ENCODE peak calls at places on chromosomes 5 and 9, in nine cellular contexts. A, K, V, F, Q, D, S, T and N are unnamed samples.

GRCh38 chr5:171899792-171900191 is 106.6 kb downstream of the FBXW11 start:
- DNase-seq in A (no peak), K (no peak), V (no peak), F (peak), Q (no peak), D (no peak), S (no peak), T (no peak), N (no peak)

GRCh38 chr5:61084658-61085057 is 77.6 kb downstream of the SMIM15 start:
- DNase-seq in A (no peak), K (no peak), V (no peak), F (no peak), Q (no peak), D (no peak), S (no peak), T (no peak), N (no peak)

GRCh38 chr5:154215531-154215930 is 25.0 kb downstream of the GALNT10 start:
- DNase-seq in A (no peak), K (no peak), V (no peak), F (no peak), Q (no peak), D (no peak), S (no peak), T (no peak), N (no peak)

GRCh38 chr9:27188426-27188825 is 79.4 kb downstream of the TEK start:
- DNase-seq in A (no peak), K (no peak), V (no peak), F (no peak), Q (no peak), D (no peak), S (no peak), T (no peak), N (no peak)

GRCh38 chr9:32571969-32572899 is 725 bp downstream of the NDUFB6 start:
- DNase-seq in A (peak), K (peak), V (peak), F (peak), Q (peak), D (peak), S (peak), T (peak), N (no peak)

GRCh38 chr9:22817181-22817580 is 370.6 kb downstream of the DMRTA1 start:
- DNase-seq in A (no peak), K (no peak), V (no peak), F (no peak), Q (no peak), D (no peak), S (no peak), T (no peak), N (no peak)

GRCh38 chr5:111734013-111734412 is 23.0 kb downstream of the NREP start:
- DNase-seq in A (no peak), K (no peak), V (no peak), F (no peak), Q (no peak), D (no peak), S (no peak), T (no peak), N (no peak)

GRCh38 chr9:18299449-18299848 is 174.5 kb upstream of the ADAMTSL1 start:
- DNase-seq in A (no peak), K (no peak), V (no peak), F (no peak), Q (no peak), D (no peak), S (no peak), T (no peak), N (no peak)

GRCh38 chr5:128498844-128499455 is 39.1 kb downstream of the FBN2 start:
- DNase-seq in A (no peak), K (peak), V (no peak), F (peak), Q (no peak), D (no peak), S (peak), T (no peak), N (no peak)

DNA sequence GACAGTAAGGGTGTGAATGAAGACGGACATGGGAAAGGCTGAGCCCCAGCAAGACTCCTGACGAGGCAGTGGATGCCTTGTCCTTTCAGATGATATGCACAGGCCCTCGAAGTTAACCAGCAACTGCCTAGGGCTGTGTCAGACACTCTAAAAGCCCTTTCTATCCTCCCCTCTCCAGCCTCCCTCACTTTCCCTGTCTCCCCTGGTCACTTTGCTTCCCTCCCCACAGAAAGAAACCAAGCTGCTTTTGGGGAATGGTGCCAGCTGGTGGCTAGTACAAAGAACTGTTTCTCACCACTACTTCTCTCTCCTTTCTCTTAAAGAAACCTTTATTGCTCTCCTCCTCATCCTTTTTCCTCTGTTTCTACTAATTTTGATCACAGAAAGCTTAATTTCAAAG is 21.4 kb downstream of the LHFPL2 start:
- DNase-seq in A (no peak), K (no peak), V (no peak), F (no peak), Q (no peak), D (no peak), S (no peak), T (no peak), N (no peak)
- TF ChIP-seq CTCF in A (peak), K (no peak), V (peak), F (peak), Q (no peak), D (peak), S (no peak), T (peak), N (no peak)

DNA sequence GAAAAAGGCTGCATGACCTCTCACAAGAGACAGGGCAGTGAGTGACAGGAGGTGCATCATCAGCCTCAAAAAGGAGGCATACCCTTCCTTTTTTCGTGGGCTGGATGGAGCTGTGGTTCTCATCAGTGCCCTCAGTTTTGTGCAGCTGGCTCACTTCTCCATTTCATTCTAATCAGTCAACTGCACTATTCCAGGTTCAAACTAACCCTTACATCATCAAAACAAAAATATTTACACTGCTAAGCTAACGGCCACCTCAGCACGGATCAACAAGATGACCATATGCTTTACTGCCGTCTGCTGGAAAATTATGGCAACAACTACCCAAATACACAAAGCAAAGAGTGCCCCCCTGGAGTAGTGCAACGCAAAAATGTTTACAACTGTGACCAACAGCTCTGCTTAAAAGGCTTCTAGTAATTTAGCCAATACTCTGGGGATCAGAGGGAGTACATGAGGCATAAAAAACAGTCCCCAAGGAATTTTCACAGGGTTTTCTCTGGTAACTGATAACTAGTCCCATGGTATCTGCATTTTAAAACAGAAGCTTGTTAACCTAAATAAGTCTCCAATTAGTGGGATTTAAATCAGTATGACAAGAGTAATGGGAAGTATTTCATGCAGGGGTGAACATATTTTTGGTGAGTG is 10.8 kb downstream of the KCNV2 start:
- DNase-seq in A (no peak), K (peak), V (peak), F (peak), Q (no peak), D (no peak), S (peak), T (no peak), N (no peak)
- TF ChIP-seq CTCF in A (peak), K (peak), V (peak), F (peak), Q (peak), D (peak), S (peak), T (peak), N (peak)

GRCh38 chr5:139371482-139372435 is 11.3 kb downstream of the SLC23A1 start:
- DNase-seq in A (no peak), K (no peak), V (no peak), F (no peak), Q (peak), D (no peak), S (no peak), T (no peak), N (no peak)

GRCh38 chr5:139364466-139364865 is 18.6 kb downstream of the SLC23A1 start:
- DNase-seq in A (no peak), K (no peak), V (no peak), F (no peak), Q (no peak), D (no peak), S (no peak), T (no peak), N (no peak)

GRCh38 chr5:139369181-139369580 is 13.9 kb downstream of the SLC23A1 start:
- DNase-seq in A (no peak), K (no peak), V (no peak), F (no peak), Q (no peak), D (no peak), S (no peak), T (no peak), N (no peak)

GRCh38 chr5:139363937-139364336 is 19.2 kb downstream of the SLC23A1 start:
- DNase-seq in A (no peak), K (no peak), V (no peak), F (no peak), Q (no peak), D (no peak), S (no peak), T (no peak), N (no peak)

DNA sequence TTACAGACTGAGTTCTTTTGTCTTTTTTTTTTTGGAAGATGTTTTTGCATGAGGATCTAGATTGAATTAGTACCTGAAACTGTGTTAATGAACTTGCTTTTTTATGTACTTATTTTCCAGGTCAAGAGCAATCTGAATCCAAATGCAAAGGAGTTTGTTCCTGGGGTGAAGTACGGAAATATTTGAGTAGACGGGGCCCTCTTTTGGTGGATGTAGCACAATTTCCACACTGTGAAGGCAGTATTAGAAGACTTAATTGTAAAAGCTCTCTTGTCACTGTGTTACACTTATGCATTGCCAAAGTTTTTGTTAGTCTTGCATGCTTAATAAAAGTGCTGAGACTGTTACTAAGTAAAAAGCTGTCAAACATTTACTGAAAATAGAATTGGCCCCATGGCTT is 14.5 kb downstream of the SLC23A1 start:
- DNase-seq in A (no peak), K (no peak), V (no peak), F (no peak), Q (no peak), D (no peak), S (no peak), T (no peak), N (no peak)
- TF ChIP-seq CTCF in A (no peak), K (no peak), V (no peak), F (peak), Q (no peak), D (peak), S (no peak), T (no peak), N (no peak)

GRCh38 chr5:173496129-173496882 is 120.1 kb downstream of the BOD1 start:
- DNase-seq in A (no peak), K (no peak), V (peak), F (no peak), Q (no peak), D (no peak), S (no peak), T (peak), N (no peak)
- TF ChIP-seq CTCF in A (no peak), K (no peak), V (no peak), F (no peak), Q (no peak), D (no peak), S (no peak), T (peak), N (no peak)

DNA sequence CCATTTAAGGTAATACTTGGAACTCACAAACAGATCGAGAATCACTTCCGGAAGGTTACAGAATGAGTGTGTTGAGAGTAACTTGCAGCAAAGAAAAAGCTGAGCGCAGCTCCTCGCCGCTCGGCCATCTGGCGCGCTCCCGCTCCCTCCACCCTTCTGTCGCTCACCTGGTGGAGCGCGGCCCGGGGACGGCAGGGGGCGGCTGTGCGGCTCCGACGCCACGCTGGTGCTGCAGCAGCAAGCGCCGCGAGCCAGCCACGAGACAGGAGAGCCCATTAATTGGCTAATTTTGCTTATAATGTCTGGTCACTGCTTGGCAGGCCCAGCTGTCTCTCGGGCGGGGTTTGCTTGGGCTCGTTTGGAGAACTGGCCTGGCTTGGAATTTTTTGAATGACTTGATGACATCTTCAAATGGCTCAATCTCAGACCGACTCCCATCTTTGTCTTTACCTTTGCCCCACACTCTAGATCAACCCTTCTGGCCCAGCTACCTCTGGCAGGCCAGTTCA is 601.8 kb downstream of the CCDC171 start:
- DNase-seq in A (no peak), K (peak), V (peak), F (peak), Q (no peak), D (no peak), S (no peak), T (peak), N (no peak)
- TF ChIP-seq CTCF in A (peak), K (peak), V (peak), F (peak), Q (no peak), D (no peak), S (no peak), T (peak), N (peak)

GRCh38 chr9:34179528-34180138 is 790 bp downstream of the UBAP1 start:
- DNase-seq in A (no peak), K (no peak), V (no peak), F (no peak), Q (no peak), D (peak), S (peak), T (no peak), N (no peak)

GRCh38 chr9:34177906-34178697 is 741 bp upstream of the UBAP1 start:
- DNase-seq in A (no peak), K (no peak), V (no peak), F (peak), Q (no peak), D (no peak), S (no peak), T (no peak), N (no peak)

GRCh38 chr9:34176089-34176488 is 2.8 kb upstream of the UBAP1 start:
- DNase-seq in A (no peak), K (no peak), V (no peak), F (no peak), Q (no peak), D (peak), S (no peak), T (no peak), N (no peak)

DNA sequence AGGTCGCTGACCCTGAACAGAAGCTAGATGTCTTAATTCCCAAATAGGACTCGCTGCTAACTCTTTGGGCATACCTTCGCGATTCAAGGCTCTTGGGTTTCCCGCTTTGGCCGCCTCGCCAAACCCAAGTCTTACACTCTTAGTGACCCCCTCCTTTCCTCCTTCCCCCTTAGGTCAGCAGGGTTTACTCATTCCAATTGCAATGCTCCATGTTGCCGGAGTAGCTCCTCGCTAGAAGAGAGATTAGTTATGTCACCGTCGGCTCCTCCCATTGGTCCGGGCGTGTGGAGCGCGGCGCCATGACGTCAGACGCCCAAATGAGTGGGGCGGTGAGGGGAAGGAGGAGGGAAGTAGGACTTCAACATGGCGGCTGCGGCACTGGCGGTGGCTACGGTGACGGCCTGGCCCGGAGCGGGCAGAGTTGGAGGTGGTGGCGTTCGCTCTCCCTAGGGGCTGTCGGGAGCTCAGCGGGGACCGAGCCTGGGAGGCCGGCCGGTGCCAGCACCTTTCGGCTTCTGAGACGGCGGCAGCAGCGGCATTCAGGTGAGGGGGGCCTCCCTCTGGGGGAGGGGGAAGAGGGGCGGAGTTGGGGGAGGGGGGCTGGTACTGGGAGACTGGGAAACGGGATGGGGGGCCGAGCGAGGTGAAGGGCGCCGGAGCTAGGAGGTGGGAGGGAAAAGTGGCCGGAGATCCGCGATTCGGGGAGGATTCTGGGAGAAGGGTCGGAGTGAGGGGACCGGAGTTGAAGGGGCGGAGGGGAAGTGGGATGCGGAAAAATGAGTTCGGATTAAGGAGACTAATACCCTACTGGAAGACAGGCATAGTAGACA is at the start of gene UBAP1:
- DNase-seq in A (peak), K (peak), V (peak), F (peak), Q (peak), D (peak), S (peak), T (peak), N (peak)
- TF ChIP-seq CTCF in A (peak), K (no peak), V (peak), F (no peak), Q (no peak), D (no peak), S (no peak), T (peak), N (no peak)

GRCh38 chr9:7186175-7186574 is 428.4 kb downstream of the KDM4C start:
- DNase-seq in A (no peak), K (no peak), V (no peak), F (peak), Q (no peak), D (no peak), S (no peak), T (no peak), N (no peak)
- TF ChIP-seq CTCF in A (peak), K (no peak), V (peak), F (peak), Q (peak), D (peak), S (peak), T (peak), N (no peak)

GRCh38 chr5:78984020-78984610 is 995 bp downstream of the ARSB start:
- DNase-seq in A (no peak), K (no peak), V (no peak), F (peak), Q (no peak), D (no peak), S (peak), T (no peak), N (no peak)

GRCh38 chr5:78989080-78989479 is 4.0 kb upstream of the ARSB start:
- DNase-seq in A (no peak), K (no peak), V (no peak), F (no peak), Q (no peak), D (no peak), S (no peak), T (no peak), N (no peak)

GRCh38 chr5:78983601-78984000 is 1.5 kb downstream of the ARSB start:
- DNase-seq in A (no peak), K (no peak), V (no peak), F (no peak), Q (no peak), D (no peak), S (peak), T (no peak), N (no peak)

GRCh38 chr5:78985407-78986223 is 505 bp upstream of the ARSB start:
- DNase-seq in A (peak), K (peak), V (peak), F (peak), Q (no peak), D (no peak), S (peak), T (no peak), N (no peak)

DNA sequence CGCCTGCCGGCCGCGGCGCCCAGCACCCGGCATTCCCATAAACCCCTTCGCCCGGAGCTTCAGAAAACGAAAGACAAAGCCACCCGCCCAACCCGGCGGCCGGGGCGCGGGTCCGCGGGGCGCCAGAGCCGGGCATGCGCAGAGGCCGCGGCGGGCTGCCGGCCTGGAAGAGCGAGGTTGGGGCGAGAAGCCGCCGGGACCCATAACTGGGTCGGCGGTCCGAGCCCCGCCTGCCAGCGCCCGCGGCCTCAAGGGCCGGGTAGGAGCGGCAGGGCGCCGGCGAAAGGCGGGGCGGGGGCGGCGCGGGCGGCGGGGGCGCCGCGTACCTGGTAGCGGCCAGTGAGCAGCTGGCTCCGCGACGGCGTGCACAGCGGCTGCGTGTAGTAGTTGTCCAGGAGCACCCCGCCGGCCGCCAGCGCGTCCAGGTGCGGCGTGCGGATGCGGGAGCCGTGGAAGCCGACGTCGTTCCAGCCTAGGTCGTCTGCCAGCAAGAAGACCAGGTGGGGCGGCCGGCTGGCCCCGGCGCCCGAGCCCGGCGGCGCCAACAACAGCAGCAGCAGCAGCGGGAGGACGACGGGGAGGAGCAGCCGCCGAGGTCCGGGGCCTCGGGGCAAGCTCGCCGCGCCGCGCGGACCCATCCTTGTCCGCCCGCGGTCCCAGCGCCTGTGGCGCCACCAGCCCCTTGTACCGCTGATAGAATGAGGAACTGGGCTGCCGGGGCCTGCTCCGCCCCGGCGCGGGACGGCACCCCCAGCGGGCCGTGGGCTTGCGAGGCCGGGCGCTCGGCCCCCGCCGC is at the start of gene ARSB:
- DNase-seq in A (peak), K (peak), V (peak), F (peak), Q (peak), D (peak), S (peak), T (peak), N (peak)
- TF ChIP-seq CTCF in A (peak), K (no peak), V (no peak), F (peak), Q (peak), D (no peak), S (no peak), T (peak), N (no peak)